ENCODE peak calls at places on chromosomes 16 and 17, in four cellular contexts. W, R, Z and S are unnamed samples.
A peak's percentile ranks its signal among the peaks of the same experiment; 100 is the strongest.

GRCh38 chr16:57446530-57447141 is 549 bp downstream of the CIAPIN1 start:
- DNase-seq in W (no peak), R (peak; percentile 4), Z (no peak), S (peak; percentile 18)

GRCh38 chr16:62665269-62665668 is 629.0 kb upstream of the CDH8 start:
- DNase-seq in W (peak; percentile 36), R (no peak), Z (peak; percentile 31), S (no peak)

GRCh38 chr17:3961564-3962047 is 2.6 kb downstream of the ATP2A3 start:
- DNase-seq in W (no peak), R (no peak), Z (no peak), S (no peak)

GRCh38 chr16:2437032-2437790 is 8.0 kb downstream of the CCNF start:
- DNase-seq in W (no peak), R (no peak), Z (no peak), S (no peak)

GRCh38 chr16:67782567-67783352 is 23.6 kb downstream of the RANBP10 start:
- DNase-seq in W (no peak), R (no peak), Z (no peak), S (no peak)

GRCh38 chr16:340370-341091 is 12.0 kb downstream of the AXIN1 start:
- DNase-seq in W (no peak), R (no peak), Z (no peak), S (peak; percentile 47)

GRCh38 chr17:14091367-14091766 is 22.1 kb downstream of the COX10 start:
- DNase-seq in W (no peak), R (peak; percentile 67), Z (no peak), S (no peak)

GRCh38 chr16:65214196-65214595 is 92.3 kb upstream of the CDH11 start:
- DNase-seq in W (no peak), R (peak; percentile 17), Z (no peak), S (no peak)

GRCh38 chr16:88941051-88941932 is 35.7 kb downstream of the CBFA2T3 start:
- DNase-seq in W (no peak), R (no peak), Z (no peak), S (no peak)

GRCh38 chr17:45311762-45312476 is 4.9 kb downstream of the MAP3K14 start:
- DNase-seq in W (no peak), R (peak; percentile 63), Z (no peak), S (peak; percentile 79)

GRCh38 chr16:86239381-86239780 is 270.9 kb upstream of the FOXF1 start:
- DNase-seq in W (no peak), R (no peak), Z (no peak), S (no peak)

GRCh38 chr17:7864995-7865650 is 7.3 kb downstream of the CYB5D1 start:
- DNase-seq in W (no peak), R (no peak), Z (no peak), S (no peak)

DNA sequence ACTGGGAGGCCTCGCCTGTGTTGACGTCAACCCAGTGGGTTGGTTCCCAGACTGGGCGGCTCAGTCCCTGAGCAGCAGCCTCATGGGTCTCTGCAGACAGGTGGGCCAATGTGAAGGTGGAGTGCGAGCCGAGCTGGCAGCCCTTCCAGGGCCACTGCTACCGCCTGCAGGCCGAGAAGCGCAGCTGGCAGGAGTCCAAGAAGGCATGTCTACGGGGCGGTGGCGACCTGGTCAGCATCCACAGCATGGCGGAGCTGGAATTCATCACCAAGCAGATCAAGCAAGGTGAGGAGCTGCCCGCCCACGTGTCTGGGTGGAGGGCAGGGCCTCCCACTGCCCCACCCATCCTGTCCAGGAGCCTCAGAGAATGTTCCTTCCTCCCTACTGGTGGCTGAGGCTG is 44.1 kb downstream of the MRC2 start:
- DNase-seq in W (no peak), R (no peak), Z (no peak), S (no peak)
- H3K27ac ChIP-seq in W (no peak overlapping the region), R (no peak overlapping the region), Z (no peak overlapping the region), S (no peak overlapping the region)

DNA sequence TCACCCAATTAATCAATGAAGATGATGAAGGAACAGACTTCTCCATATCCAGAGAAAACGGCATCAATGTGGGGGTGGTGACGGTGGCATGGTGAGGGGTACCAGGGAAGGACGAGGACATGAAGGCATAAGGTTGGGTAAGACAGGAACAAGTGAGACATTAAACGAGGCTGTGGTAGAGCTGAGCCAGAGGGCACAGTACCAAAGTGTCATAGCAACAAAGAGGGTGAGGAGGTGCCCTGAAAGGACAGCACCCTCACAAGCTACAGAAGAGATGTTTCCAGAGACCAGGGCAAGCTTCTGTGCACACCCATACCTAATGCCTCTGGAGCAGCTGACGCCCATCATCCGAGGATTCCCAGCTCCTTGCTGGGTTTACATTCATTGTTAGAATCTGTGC is 57.5 kb upstream of the TRAP1 start:
- DNase-seq in W (no peak), R (no peak), Z (no peak), S (no peak)
- H4K8ac ChIP-seq in W (no peak overlapping the region), R (no peak overlapping the region), Z (no peak overlapping the region), S (no peak overlapping the region)

GRCh38 chr17:2222901-2223616 is 80.5 kb downstream of the SMG6 start:
- DNase-seq in W (no peak), R (peak; percentile 80), Z (no peak), S (no peak)
- H3K9ac ChIP-seq in W (no peak overlapping the region), R (no peak overlapping the region), Z (no peak overlapping the region), S (no peak overlapping the region)

GRCh38 chr16:24973771-24974461 is 41.3 kb downstream of the ARHGAP17 start:
- DNase-seq in W (no peak), R (no peak), Z (no peak), S (no peak)
- H3K27ac ChIP-seq in W (no peak overlapping the region), R (no peak overlapping the region), Z (no peak overlapping the region), S (no peak overlapping the region)

DNA sequence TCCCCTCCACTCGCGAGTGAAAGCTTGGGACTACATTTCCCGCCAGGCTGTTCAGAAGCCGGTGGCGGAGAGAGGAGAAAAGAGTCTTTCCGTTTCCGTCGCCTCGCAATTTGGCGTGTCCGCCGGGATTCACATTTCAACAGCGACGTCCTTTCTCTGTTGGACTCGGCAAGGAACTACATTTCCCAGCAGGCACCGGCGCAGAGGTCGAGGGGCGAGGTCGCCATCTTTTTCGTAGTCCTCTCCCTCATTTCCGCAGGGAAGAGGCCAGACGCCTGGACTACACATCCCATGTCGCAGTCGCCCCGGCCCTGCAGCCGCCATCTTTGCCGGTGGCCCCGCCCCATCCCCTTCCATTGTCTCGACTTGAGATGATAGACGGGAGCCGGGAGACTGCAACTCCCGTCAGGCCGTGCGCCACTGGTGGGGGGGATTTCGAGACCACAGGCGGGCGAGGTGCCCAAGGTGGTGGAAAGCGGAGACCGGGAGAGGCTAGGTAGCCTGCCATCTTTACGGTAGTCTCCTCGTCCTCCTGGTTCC is 882 bp upstream of the FBXL19 start:
- DNase-seq in W (peak; percentile 100), R (peak; percentile 99), Z (peak; percentile 100), S (peak; percentile 99)
- H4K8ac ChIP-seq in W (no peak overlapping the region), R (peak overlapping the region; percentile 99), Z (peak overlapping the region; percentile 98), S (peak overlapping the region; percentile 92)

GRCh38 chr16:27238591-27238990 is 30.0 kb downstream of the NSMCE1 start:
- DNase-seq in W (no peak), R (no peak), Z (no peak), S (no peak)
- H3K9ac ChIP-seq in W (no peak overlapping the region), R (no peak overlapping the region), Z (no peak overlapping the region), S (no peak overlapping the region)

GRCh38 chr16:4117250-4117578 is 972 bp upstream of the ADCY9 start:
- DNase-seq in W (no peak), R (no peak), Z (no peak), S (no peak)
- H3K27ac ChIP-seq in W (no peak overlapping the region), R (no peak overlapping the region), Z (no peak overlapping the region), S (no peak overlapping the region)

GRCh38 chr17:62923515-62924150 is 42.4 kb upstream of the TANC2 start:
- DNase-seq in W (no peak), R (no peak), Z (no peak), S (no peak)

GRCh38 chr17:62929320-62929719 is 36.7 kb upstream of the TANC2 start:
- DNase-seq in W (no peak), R (no peak), Z (no peak), S (peak; percentile 8)

GRCh38 chr17:62925267-62925836 is 40.7 kb upstream of the TANC2 start:
- DNase-seq in W (no peak), R (peak; percentile 31), Z (no peak), S (no peak)

GRCh38 chr17:62931101-62931500 is 34.9 kb upstream of the TANC2 start:
- DNase-seq in W (no peak), R (peak; percentile 20), Z (no peak), S (no peak)

DNA sequence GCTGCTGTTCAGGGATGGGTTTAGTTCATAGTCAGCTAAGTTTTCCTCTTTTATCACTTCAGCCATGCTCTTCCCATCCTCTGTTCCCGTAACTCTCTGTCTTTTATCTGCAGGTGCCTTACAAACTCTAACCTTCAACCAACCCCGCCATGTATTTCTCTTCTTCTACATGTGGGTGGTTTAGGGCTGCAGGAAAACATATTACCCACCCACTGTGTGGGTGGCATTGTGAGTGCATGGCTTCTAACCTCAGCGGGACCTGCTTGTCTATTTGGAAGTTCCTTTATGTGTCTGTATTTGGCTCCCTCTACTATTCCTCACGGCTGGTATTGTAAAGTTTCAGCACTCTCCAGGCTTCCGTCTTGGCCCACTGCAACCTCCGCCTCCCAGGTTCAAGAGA is 39.0 kb upstream of the TANC2 start:
- DNase-seq in W (no peak), R (no peak), Z (no peak), S (no peak)
- H4K8ac ChIP-seq in W (no peak overlapping the region), R (no peak overlapping the region), Z (no peak overlapping the region), S (no peak overlapping the region)